ENCODE peak calls at places on chromosome 18, in nine cellular contexts. K is ovary, L is psoas muscle, A is cardiac fibroblast, V is fibroblast of the aortic adventitia, S is BJ, Z is kidney, J is tibial nerve, R is IMR-90. X is an unnamed sample.

GRCh38 chr18:51006948-51007786 is 22.8 kb upstream of the SMAD4 start:
- DNase-seq in V (no peak), R (no peak), Z (no peak), J (no peak), A (no peak), K (no peak), L (no peak), S (no peak), X (no peak)

GRCh38 chr18:22283397-22283796 is 114.0 kb downstream of the GATA6 start:
- DNase-seq in Z (no peak), S (no peak), V (peak), L (no peak), J (no peak), A (peak), R (peak), K (no peak), X (no peak)

GRCh38 chr18:79484661-79485621 is 89.2 kb downstream of the NFATC1 start:
- DNase-seq in V (peak), Z (peak), A (peak), K (peak), R (peak), L (peak), J (no peak), S (peak), X (peak)

GRCh38 chr18:21740474-21740723 is 193 bp upstream of the MIB1 start:
- DNase-seq in K (no peak), J (peak), S (no peak), Z (no peak), A (no peak), V (no peak), L (no peak), R (peak), X (no peak)

GRCh38 chr18:79867666-79868065 is 69.9 kb downstream of the KCNG2 start:
- DNase-seq in J (peak), R (no peak), L (no peak), V (no peak), Z (no peak), K (no peak), S (no peak), A (no peak), X (no peak)

GRCh38 chr18:50973367-50974126 is 5.7 kb downstream of the ELAC1 start:
- DNase-seq in S (peak), A (peak), L (no peak), R (peak), Z (no peak), V (peak), K (no peak), J (no peak), X (no peak)

GRCh38 chr18:3119401-3120323 is 100.1 kb downstream of the MYOM1 start:
- DNase-seq in Z (no peak), J (no peak), S (no peak), L (no peak), R (no peak), V (no peak), A (peak), K (no peak), X (no peak)

GRCh38 chr18:55515946-55516710 is 71.9 kb downstream of the TCF4 start:
- DNase-seq in Z (no peak), L (no peak), R (peak), K (no peak), A (peak), V (peak), J (no peak), S (no peak), X (no peak)

GRCh38 chr18:54737986-54738385 is 90.3 kb upstream of the RAB27B start:
- DNase-seq in Z (no peak), V (peak), L (no peak), A (peak), R (peak), J (no peak), K (no peak), S (no peak), X (no peak)

GRCh38 chr18:24560511-24560981 is 100.1 kb downstream of the HRH4 start:
- DNase-seq in A (no peak), L (no peak), K (no peak), V (no peak), R (no peak), J (no peak), S (no peak), Z (no peak), X (no peak)

GRCh38 chr18:59783138-59783537 is 85.9 kb upstream of the CCBE1 start:
- DNase-seq in K (no peak), J (no peak), Z (no peak), R (peak), V (peak), L (no peak), S (no peak), A (peak), X (peak)

GRCh38 chr18:55912919-55913318 is 324.9 kb upstream of the TCF4 start:
- DNase-seq in Z (no peak), S (no peak), J (no peak), K (no peak), R (no peak), A (no peak), V (no peak), L (no peak), X (no peak)

GRCh38 chr18:63890950-63891304 is 3.4 kb downstream of the SERPINB2 start:
- DNase-seq in S (no peak), Z (no peak), K (no peak), V (no peak), R (peak), L (no peak), A (peak), J (no peak), X (no peak)

GRCh38 chr18:58669731-58670379 is 1.4 kb upstream of the MALT1 start:
- DNase-seq in A (peak), S (no peak), K (no peak), L (no peak), J (no peak), Z (no peak), R (peak), V (no peak), X (no peak)

GRCh38 chr18:33839452-33840225 is 261.6 kb downstream of the ASXL3 start:
- DNase-seq in S (no peak), Z (peak), L (no peak), K (no peak), V (peak), A (peak), J (no peak), R (peak), X (peak)

GRCh38 chr18:35028556-35028955 is 12.7 kb upstream of the MAPRE2 start:
- DNase-seq in Z (no peak), S (no peak), J (no peak), L (no peak), A (peak), K (no peak), V (peak), R (no peak), X (no peak)

GRCh38 chr18:54254265-54254758 is 15.0 kb upstream of the POLI start:
- DNase-seq in A (peak), Z (no peak), R (peak), L (no peak), K (no peak), S (no peak), V (peak), J (no peak), X (no peak)

GRCh38 chr18:58195278-58195721 is 151.3 kb downstream of the NEDD4L start:
- DNase-seq in L (no peak), K (peak), V (no peak), J (no peak), R (no peak), S (no peak), Z (peak), A (no peak), X (no peak)

GRCh38 chr18:55588876-55589595 is 1.0 kb upstream of the TCF4 start:
- DNase-seq in R (peak), A (no peak), K (no peak), Z (no peak), V (no peak), L (no peak), J (no peak), S (no peak), X (no peak)

GRCh38 chr18:73842795-73843394 is 304.7 kb downstream of the FBXO15 start:
- DNase-seq in V (peak), R (peak), K (peak), S (no peak), L (peak), Z (no peak), J (peak), A (peak), X (peak)

GRCh38 chr18:41324934-41325333 is 630.1 kb upstream of the PIK3C3 start:
- DNase-seq in V (no peak), J (no peak), Z (no peak), S (peak), K (no peak), A (peak), R (peak), L (no peak), X (no peak)

GRCh38 chr18:44601447-44601846 is 79.2 kb upstream of the SETBP1 start:
- DNase-seq in A (peak), Z (no peak), L (no peak), K (no peak), S (peak), R (peak), J (no peak), V (peak), X (peak)

GRCh38 chr18:57839942-57840381 is 36.8 kb upstream of the ATP8B1 start:
- DNase-seq in A (peak), V (peak), L (no peak), S (peak), R (peak), Z (no peak), J (no peak), K (no peak), X (peak)

GRCh38 chr18:21682276-21683051 is 22.1 kb downstream of the ABHD3 start:
- DNase-seq in S (peak), V (peak), A (peak), L (no peak), R (peak), J (no peak), K (no peak), Z (no peak), X (no peak)

GRCh38 chr18:58152891-58153290 is 108.9 kb downstream of the NEDD4L start:
- DNase-seq in R (no peak), J (no peak), S (no peak), L (no peak), V (no peak), A (no peak), K (no peak), Z (no peak), X (no peak)

GRCh38 chr18:21243041-21243431 is 1.0 kb downstream of the GREB1L start:
- DNase-seq in L (no peak), V (peak), J (no peak), K (peak), S (no peak), Z (no peak), A (peak), R (no peak), X (no peak)

GRCh38 chr18:50306944-50307343 is 19.5 kb upstream of the CXXC1 start:
- DNase-seq in Z (no peak), S (no peak), A (peak), J (no peak), K (peak), R (peak), V (peak), L (no peak), X (no peak)

GRCh38 chr18:57792741-57793629 is 10.1 kb downstream of the ATP8B1 start:
- DNase-seq in L (no peak), Z (no peak), J (no peak), A (peak), R (no peak), V (peak), S (no peak), K (no peak), X (no peak)

GRCh38 chr18:79664525-79665125 is 15.0 kb upstream of the CTDP1 start:
- DNase-seq in L (no peak), A (peak), J (no peak), R (peak), S (peak), Z (no peak), K (no peak), V (peak), X (peak)

GRCh38 chr18:57446322-57446721 is 11.1 kb downstream of the ONECUT2 start:
- DNase-seq in V (no peak), J (no peak), Z (no peak), S (no peak), A (no peak), L (no peak), R (peak), K (no peak), X (no peak)

GRCh38 chr18:67367540-67367939 is 149.0 kb downstream of the DSEL start:
- DNase-seq in V (no peak), J (no peak), K (no peak), L (no peak), R (peak), A (peak), S (no peak), Z (no peak), X (no peak)

GRCh38 chr18:77711096-77711495 is 461.4 kb downstream of the GALR1 start:
- DNase-seq in Z (no peak), V (no peak), A (peak), J (no peak), S (no peak), L (no peak), K (no peak), R (no peak), X (no peak)
- TF ChIP-seq CTCF in Z (no peak), V (peak), A (peak), J (no peak), S (no peak), L (no peak), K (no peak), R (peak), X (no peak)

GRCh38 chr18:48358868-48359267 is 50.3 kb downstream of the ZBTB7C start:
- DNase-seq in K (no peak), V (no peak), S (no peak), Z (no peak), R (no peak), L (no peak), A (no peak), J (no peak), X (no peak)

GRCh38 chr18:48354746-48355260 is 54.4 kb downstream of the ZBTB7C start:
- DNase-seq in R (no peak), V (no peak), S (no peak), A (no peak), K (no peak), L (no peak), Z (no peak), J (no peak), X (no peak)

GRCh38 chr18:48355526-48356115 is 53.6 kb downstream of the ZBTB7C start:
- DNase-seq in V (no peak), S (no peak), R (no peak), A (no peak), K (no peak), Z (no peak), L (no peak), J (no peak), X (no peak)

GRCh38 chr18:48356909-48357631 is 52.1 kb downstream of the ZBTB7C start:
- DNase-seq in R (no peak), A (no peak), S (no peak), J (no peak), K (no peak), L (no peak), Z (no peak), V (no peak), X (no peak)

GRCh38 chr18:48356151-48356745 is 52.9 kb downstream of the ZBTB7C start:
- DNase-seq in L (no peak), J (no peak), S (no peak), A (no peak), K (no peak), R (no peak), Z (no peak), V (no peak), X (no peak)
- H3K4me3 ChIP-seq in L (no peak), J (no peak), S (no peak), A (no peak), K (no peak), R (no peak), Z (no peak), V (no peak), X (no peak)

DNA sequence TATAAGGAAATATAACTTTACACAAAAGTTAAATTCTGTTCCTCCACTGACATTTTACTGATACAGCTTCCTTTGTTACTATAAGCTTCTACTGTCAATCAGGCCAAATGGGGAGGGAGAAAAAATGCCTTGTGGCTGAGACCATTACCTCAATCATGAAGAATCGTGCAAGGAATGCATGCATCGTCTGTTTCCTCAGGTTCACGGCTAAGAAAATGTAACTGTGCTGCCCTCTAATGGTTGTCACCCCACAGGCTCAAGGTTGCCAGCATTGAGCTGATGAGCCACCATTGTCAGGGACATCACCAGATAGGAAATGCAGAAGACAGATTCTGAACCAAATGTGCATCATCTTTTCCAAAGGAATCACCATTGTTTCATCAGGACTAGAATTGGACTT is 426.9 kb downstream of the CDH2 start:
- DNase-seq in Z (no peak), R (peak), K (no peak), J (no peak), L (no peak), S (no peak), A (peak), V (peak), X (peak)
- TF ChIP-seq CTCF in Z (peak), R (peak), K (no peak), J (no peak), L (peak), S (peak), A (peak), V (peak), X (peak)

DNA sequence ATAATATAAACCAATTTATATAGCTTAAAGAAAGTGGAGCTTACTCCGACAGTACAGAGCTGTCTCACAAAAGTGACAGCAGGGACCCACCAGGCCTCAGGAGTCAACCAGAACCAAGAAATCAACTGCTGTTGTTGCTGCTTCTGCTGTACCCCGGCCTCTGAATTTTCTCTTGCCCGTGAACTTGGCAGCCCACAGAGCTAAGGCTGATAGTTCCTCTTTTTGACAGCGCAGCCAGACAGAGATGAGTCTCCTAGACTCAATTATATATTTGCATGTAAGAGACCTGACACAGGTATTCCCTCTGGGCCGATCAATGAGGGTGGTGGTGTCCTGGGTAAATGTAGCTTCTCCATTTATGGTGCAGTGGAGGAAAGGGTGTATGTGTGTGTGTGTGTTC is 109.4 kb downstream of the KCTD1 start:
- DNase-seq in K (no peak), R (no peak), L (no peak), S (no peak), Z (no peak), A (no peak), V (no peak), J (no peak), X (no peak)
- H3K4me3 ChIP-seq in K (no peak), R (no peak), L (no peak), S (no peak), Z (no peak), A (no peak), V (no peak), J (no peak), X (no peak)

GRCh38 chr18:12686100-12686499 is 16.4 kb downstream of the CEP76 start:
- DNase-seq in J (no peak), A (peak), R (peak), V (peak), Z (no peak), S (no peak), L (no peak), K (no peak), X (no peak)
- TF ChIP-seq CTCF in J (no peak), A (no peak), R (peak), V (no peak), Z (no peak), S (peak), L (no peak), K (no peak), X (no peak)

DNA sequence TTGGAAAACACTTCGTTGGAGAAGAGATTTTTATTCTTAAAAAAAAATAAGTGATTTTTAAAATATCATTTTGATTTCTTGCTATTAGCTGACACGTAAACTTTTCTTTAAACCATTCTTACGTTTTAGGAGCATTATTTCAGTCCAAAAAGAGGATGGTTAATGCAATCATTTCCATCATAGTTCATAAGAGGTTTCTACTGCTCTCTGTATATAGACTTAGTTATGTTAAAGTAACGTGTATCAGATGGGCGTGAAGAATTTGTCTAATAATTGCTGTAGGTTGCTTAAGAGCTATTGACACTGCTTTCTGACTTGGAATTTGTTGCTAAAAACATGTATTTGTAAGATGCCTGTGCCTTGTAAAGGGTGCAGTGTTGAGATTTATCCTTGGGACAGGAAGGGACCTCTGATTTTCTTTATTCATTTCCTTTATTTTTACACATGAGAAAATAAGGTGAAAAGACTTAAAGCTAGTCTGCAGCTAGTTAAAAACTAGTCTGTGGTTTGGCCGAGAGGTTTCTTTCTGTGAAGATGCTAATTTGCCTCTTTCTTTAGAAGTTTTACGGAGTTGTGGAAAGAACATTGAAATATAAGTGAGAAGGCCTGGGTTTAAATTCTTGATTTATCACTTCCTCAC is 2.9 kb downstream of the ANKRD12 start:
- DNase-seq in L (no peak), R (no peak), Z (no peak), J (no peak), A (no peak), K (no peak), S (no peak), V (no peak), X (no peak)
- H3K4me3 ChIP-seq in L (peak), R (peak), Z (peak), J (no peak), A (no peak), K (no peak), S (no peak), V (peak), X (no peak)

DNA sequence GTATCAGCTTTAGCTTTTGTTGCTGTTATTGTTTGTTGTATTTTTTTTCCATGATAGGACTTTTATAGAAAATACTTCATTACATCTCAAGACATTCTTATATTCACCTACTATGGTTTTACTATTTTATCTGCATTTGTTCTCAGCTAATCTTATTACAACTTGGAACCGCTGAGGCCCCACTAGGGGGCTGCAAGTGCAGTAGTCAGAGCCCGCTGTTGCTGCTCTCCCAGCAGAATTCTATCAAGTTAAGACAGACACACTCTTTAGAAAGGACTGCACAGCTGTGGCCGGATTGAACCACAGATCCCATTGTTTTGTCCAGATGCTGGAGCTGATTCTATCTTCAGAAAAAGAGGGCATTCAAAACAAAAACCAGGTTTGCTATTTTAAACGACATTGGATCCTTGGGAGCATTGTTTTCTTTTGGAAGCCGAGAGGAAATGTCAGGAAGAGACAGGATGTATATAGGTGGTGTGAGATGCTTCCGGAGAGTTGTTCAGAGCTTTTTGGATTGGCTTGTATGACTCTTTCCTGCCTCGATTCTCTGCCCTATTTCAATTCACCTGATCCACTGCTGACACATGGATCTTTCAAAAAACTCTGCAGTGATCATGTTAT is 105.7 kb upstream of the GAREM1 start:
- DNase-seq in A (peak), K (no peak), J (no peak), L (no peak), Z (no peak), V (peak), R (peak), S (no peak), X (no peak)
- TF ChIP-seq CTCF in A (peak), K (no peak), J (peak), L (no peak), Z (peak), V (peak), R (peak), S (peak), X (peak)

DNA sequence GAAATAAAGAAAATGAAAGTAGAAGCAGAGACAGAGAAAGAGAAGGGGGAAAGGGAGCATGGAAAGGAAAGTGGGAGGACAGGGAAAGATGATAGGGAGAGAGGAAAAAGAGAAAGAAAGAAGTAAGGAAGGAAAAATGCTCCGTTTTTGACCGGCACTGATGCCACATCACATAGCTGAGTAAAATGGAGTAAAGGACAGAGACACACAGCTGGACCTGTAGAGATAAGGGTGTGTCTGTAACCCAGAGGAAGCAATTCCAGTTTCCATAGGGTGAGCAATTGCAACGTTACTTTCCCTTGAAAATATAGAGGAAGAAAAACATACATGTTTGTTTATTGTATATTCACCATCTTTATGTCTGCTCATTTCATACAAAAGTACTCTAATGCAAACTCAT is 1866.9 kb upstream of the PIK3C3 start:
- DNase-seq in R (no peak), S (no peak), V (no peak), A (peak), L (no peak), Z (no peak), K (no peak), J (no peak), X (no peak)
- H3K4me3 ChIP-seq in R (no peak), S (no peak), V (no peak), A (peak), L (peak), Z (peak), K (no peak), J (no peak), X (no peak)